ENCODE peak calls at places on chromosomes 7 and 10, in six cellular contexts. One of them, this sample, is unnamed.

GRCh38 chr10:115761166-115761565 is 511.8 kb downstream of the GFRA1 start:
- DNase-seq in mammary epithelial cell: no peak
- DNase-seq in psoas muscle: no peak
- DNase-seq in SJSA1: no peak
- DNase-seq in IMR-90: no peak
- DNase-seq in Panc1: no peak
- DNase-seq in this sample: no peak

GRCh38 chr7:1853619-1854520 is 183.8 kb downstream of the ELFN1 start:
- DNase-seq in mammary epithelial cell: no peak
- DNase-seq in psoas muscle: peak; percentile 44
- DNase-seq in SJSA1: no peak
- DNase-seq in IMR-90: no peak
- DNase-seq in Panc1: no peak
- DNase-seq in this sample: no peak

GRCh38 chr10:72851524-72851923 is 42.0 kb upstream of the OIT3 start:
- DNase-seq in mammary epithelial cell: no peak
- DNase-seq in psoas muscle: no peak
- DNase-seq in SJSA1: no peak
- DNase-seq in IMR-90: no peak
- DNase-seq in Panc1: no peak
- DNase-seq in this sample: no peak

GRCh38 chr7:108328174-108328651 is 128.0 kb downstream of the NRCAM start:
- DNase-seq in mammary epithelial cell: no peak
- DNase-seq in psoas muscle: no peak
- DNase-seq in SJSA1: no peak
- DNase-seq in IMR-90: no peak
- DNase-seq in Panc1: no peak
- DNase-seq in this sample: no peak

GRCh38 chr7:26182706-26183105 is 17.8 kb downstream of the HNRNPA2B1 start:
- DNase-seq in mammary epithelial cell: no peak
- DNase-seq in psoas muscle: no peak
- DNase-seq in SJSA1: no peak
- DNase-seq in IMR-90: no peak
- DNase-seq in Panc1: no peak
- DNase-seq in this sample: no peak

GRCh38 chr10:123611876-123612275 is 54.3 kb upstream of the GPR26 start:
- DNase-seq in mammary epithelial cell: no peak
- DNase-seq in psoas muscle: no peak
- DNase-seq in SJSA1: no peak
- DNase-seq in IMR-90: no peak
- DNase-seq in Panc1: no peak
- DNase-seq in this sample: no peak

GRCh38 chr7:48426966-48427555 is 255.8 kb downstream of the ABCA13 start:
- DNase-seq in mammary epithelial cell: peak; percentile 86
- DNase-seq in psoas muscle: no peak
- DNase-seq in SJSA1: peak; percentile 71
- DNase-seq in IMR-90: peak; percentile 44
- DNase-seq in Panc1: peak; percentile 76
- DNase-seq in this sample: peak; percentile 31

GRCh38 chr7:103134866-103135554 is 13.9 kb downstream of the NAPEPLD start:
- DNase-seq in mammary epithelial cell: no peak
- DNase-seq in psoas muscle: no peak
- DNase-seq in SJSA1: no peak
- DNase-seq in IMR-90: no peak
- DNase-seq in Panc1: no peak
- DNase-seq in this sample: no peak

GRCh38 chr10:43781480-43782361 is 133.0 kb upstream of the ZNF32 start:
- DNase-seq in mammary epithelial cell: no peak
- DNase-seq in psoas muscle: no peak
- DNase-seq in SJSA1: no peak
- DNase-seq in IMR-90: peak; percentile 15
- DNase-seq in Panc1: no peak
- DNase-seq in this sample: no peak

GRCh38 chr10:24465124-24465874 is 256.4 kb downstream of the KIAA1217 start:
- DNase-seq in mammary epithelial cell: peak; percentile 72
- DNase-seq in psoas muscle: no peak
- DNase-seq in SJSA1: peak; percentile 79
- DNase-seq in IMR-90: peak; percentile 91
- DNase-seq in Panc1: no peak
- DNase-seq in this sample: peak; percentile 45

GRCh38 chr10:122363722-122364463 is 10.6 kb upstream of the PLEKHA1 start:
- DNase-seq in mammary epithelial cell: peak; percentile 82
- DNase-seq in psoas muscle: no peak
- DNase-seq in SJSA1: peak; percentile 10
- DNase-seq in IMR-90: no peak
- DNase-seq in Panc1: no peak
- DNase-seq in this sample: no peak

GRCh38 chr7:109763611-109764010 is 1193.9 kb downstream of the DNAJB9 start:
- DNase-seq in mammary epithelial cell: no peak
- DNase-seq in psoas muscle: no peak
- DNase-seq in SJSA1: no peak
- DNase-seq in IMR-90: no peak
- DNase-seq in Panc1: no peak
- DNase-seq in this sample: no peak

GRCh38 chr10:131970946-131971345 is 10.8 kb downstream of the BNIP3 start:
- DNase-seq in mammary epithelial cell: no peak
- DNase-seq in psoas muscle: no peak
- DNase-seq in SJSA1: no peak
- DNase-seq in IMR-90: no peak
- DNase-seq in Panc1: no peak
- DNase-seq in this sample: no peak

GRCh38 chr7:27181795-27182275 is 3.2 kb downstream of the HOXA11 start:
- DNase-seq in mammary epithelial cell: no peak
- DNase-seq in psoas muscle: no peak
- DNase-seq in SJSA1: no peak
- DNase-seq in IMR-90: no peak
- DNase-seq in Panc1: no peak
- DNase-seq in this sample: no peak

GRCh38 chr7:1919539-1920265 is 249.6 kb downstream of the ELFN1 start:
- DNase-seq in mammary epithelial cell: no peak
- DNase-seq in psoas muscle: peak; percentile 78
- DNase-seq in SJSA1: no peak
- DNase-seq in IMR-90: peak; percentile 26
- DNase-seq in Panc1: no peak
- DNase-seq in this sample: no peak

GRCh38 chr10:62076872-62077271 is 175.4 kb downstream of the ARID5B start:
- DNase-seq in mammary epithelial cell: peak; percentile 89
- DNase-seq in psoas muscle: no peak
- DNase-seq in SJSA1: peak; percentile 59
- DNase-seq in IMR-90: peak; percentile 91
- DNase-seq in Panc1: peak; percentile 81
- DNase-seq in this sample: no peak

GRCh38 chr10:79229081-79229541 is 118.2 kb upstream of the PPIF start:
- DNase-seq in mammary epithelial cell: peak; percentile 72
- DNase-seq in psoas muscle: no peak
- DNase-seq in SJSA1: no peak
- DNase-seq in IMR-90: no peak
- DNase-seq in Panc1: no peak
- DNase-seq in this sample: no peak

DNA sequence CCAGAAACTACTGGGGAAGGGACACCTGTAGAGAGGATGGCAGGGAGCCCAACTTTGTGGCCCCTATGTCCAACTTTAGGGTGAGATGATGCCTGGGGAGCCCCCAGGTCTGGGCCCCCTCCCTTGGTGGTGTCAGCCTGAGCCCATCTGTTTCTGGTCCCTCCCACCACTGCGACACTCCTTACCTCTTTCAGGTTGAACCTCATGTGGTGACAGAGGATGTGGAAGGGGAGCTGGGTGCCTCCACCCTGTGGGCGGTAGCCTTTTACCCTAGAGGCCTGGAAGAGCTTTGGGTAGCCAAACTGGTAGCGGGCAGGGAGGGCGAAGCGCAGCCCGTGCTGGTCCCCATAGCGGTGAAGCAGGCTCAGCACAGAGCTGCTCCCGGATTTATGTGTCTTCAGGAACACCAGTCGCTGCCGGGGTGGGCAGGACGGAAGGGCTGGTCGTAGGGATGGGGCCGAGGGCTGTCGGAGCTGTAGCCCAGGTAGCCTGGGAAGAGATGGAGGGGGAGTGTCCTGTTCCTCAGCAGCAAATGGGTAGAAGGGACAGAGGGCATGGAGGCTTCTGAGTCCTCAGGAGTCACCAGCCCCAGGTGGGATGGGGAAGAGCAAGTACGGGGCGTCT is 2.0 kb downstream of the GAL3ST4 start:
- DNase-seq in mammary epithelial cell: no peak
- DNase-seq in psoas muscle: peak; percentile 48
- DNase-seq in SJSA1: no peak
- DNase-seq in IMR-90: no peak
- DNase-seq in Panc1: no peak
- DNase-seq in this sample: no peak
- H3K4me3 ChIP-seq in mammary epithelial cell: no peak overlapping the region
- H3K4me3 ChIP-seq in psoas muscle: no peak overlapping the region
- H3K4me3 ChIP-seq in SJSA1: no peak overlapping the region
- H3K4me3 ChIP-seq in IMR-90: no peak overlapping the region
- H3K4me3 ChIP-seq in Panc1: no peak overlapping the region
- H3K4me3 ChIP-seq in this sample: no peak overlapping the region

DNA sequence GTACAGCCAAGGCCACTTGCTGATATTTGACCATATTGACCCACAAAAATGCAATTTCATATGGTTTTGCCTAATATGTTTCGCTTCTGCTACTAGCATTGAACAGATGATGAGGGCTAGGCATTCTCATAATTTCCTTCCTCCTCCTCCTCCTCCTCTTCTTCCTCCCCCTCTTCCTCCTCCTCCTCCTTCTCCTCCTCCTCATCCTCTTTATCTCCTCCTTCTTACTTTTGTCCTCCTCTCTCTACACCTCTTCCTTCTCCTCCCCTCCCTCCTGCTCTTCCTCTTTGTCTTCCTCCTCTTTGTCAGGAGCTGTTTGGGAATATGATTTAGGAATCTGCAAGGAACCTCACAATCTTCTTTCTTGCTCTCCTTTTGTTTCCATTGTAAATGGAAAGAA is 133.9 kb upstream of the CELF2 start:
- DNase-seq in mammary epithelial cell: no peak
- DNase-seq in psoas muscle: no peak
- DNase-seq in SJSA1: no peak
- DNase-seq in IMR-90: no peak
- DNase-seq in Panc1: no peak
- DNase-seq in this sample: no peak
- H3K4me1 ChIP-seq in mammary epithelial cell: no peaks in the 10 kb centered on the region
- H3K4me1 ChIP-seq in psoas muscle: peaks cover 7% of the 10 kb centered on the region
- H3K4me1 ChIP-seq in SJSA1: no peaks in the 10 kb centered on the region
- H3K4me1 ChIP-seq in IMR-90: no peaks in the 10 kb centered on the region
- H3K4me1 ChIP-seq in Panc1: no peaks in the 10 kb centered on the region
- H3K4me1 ChIP-seq in this sample: no peaks in the 10 kb centered on the region

GRCh38 chr7:78770422-78771410 is 682.8 kb downstream of the MAGI2 start:
- DNase-seq in mammary epithelial cell: no peak
- DNase-seq in psoas muscle: no peak
- DNase-seq in SJSA1: no peak
- DNase-seq in IMR-90: peak; percentile 71
- DNase-seq in Panc1: no peak
- DNase-seq in this sample: no peak
- H3K4me3 ChIP-seq in mammary epithelial cell: no peak overlapping the region
- H3K4me3 ChIP-seq in psoas muscle: peak overlapping the region; percentile 68
- H3K4me3 ChIP-seq in SJSA1: no peak overlapping the region
- H3K4me3 ChIP-seq in IMR-90: peak overlapping the region; percentile 30
- H3K4me3 ChIP-seq in Panc1: peak overlapping the region; percentile 28
- H3K4me3 ChIP-seq in this sample: no peak overlapping the region

DNA sequence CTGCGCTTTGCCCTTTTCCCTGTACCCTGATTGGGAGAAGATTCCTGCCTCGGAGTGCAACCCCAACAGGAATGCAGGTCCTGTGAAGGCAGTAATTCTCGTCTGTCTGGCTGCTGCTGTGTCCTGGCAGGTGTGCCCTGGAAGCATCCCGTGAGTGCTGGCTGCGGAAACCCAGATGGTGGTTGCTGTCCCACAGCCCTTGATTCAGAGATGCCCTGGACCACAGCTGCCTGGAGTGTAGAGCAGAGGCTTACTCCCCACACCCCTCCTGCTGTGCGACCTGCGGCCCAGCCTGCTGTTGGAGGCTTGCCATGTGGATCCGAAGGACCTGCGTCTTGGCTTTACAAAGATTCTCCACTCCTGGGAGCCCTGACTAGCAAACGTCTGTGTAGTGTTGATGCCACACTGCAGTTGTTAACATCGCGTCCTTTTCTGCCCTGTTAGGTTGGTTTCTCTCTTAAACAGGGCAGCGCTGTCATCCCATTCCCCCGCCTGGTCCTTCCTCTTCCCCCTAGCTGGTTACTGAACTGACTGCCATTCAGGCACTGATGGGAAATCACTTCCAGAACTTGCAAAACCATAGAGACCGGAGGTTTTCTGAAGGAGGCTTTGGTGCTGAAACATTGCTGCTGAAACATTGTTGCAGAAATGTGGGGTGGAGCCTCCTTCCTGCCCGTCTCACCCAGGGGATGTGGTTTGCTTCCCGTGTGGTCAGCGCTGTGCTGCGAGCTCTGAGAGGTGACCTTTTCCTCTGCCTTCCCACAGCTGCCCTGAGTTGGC is 53.3 kb downstream of the DNAJB6 start:
- DNase-seq in mammary epithelial cell: no peak
- DNase-seq in psoas muscle: no peak
- DNase-seq in SJSA1: no peak
- DNase-seq in IMR-90: no peak
- DNase-seq in Panc1: no peak
- DNase-seq in this sample: no peak
- H3K4me1 ChIP-seq in mammary epithelial cell: peaks cover 12% of the 10 kb centered on the region
- H3K4me1 ChIP-seq in psoas muscle: peaks cover 49% of the 10 kb centered on the region
- H3K4me1 ChIP-seq in SJSA1: peaks cover 26% of the 10 kb centered on the region
- H3K4me1 ChIP-seq in IMR-90: peaks cover 1% of the 10 kb centered on the region
- H3K4me1 ChIP-seq in Panc1: peaks cover 8% of the 10 kb centered on the region
- H3K4me1 ChIP-seq in this sample: no peaks in the 10 kb centered on the region

GRCh38 chr10:69738071-69738470 is 63.6 kb upstream of the COL13A1 start:
- DNase-seq in mammary epithelial cell: no peak
- DNase-seq in psoas muscle: no peak
- DNase-seq in SJSA1: no peak
- DNase-seq in IMR-90: no peak
- DNase-seq in Panc1: no peak
- DNase-seq in this sample: no peak
- H3K4me3 ChIP-seq in mammary epithelial cell: no peak overlapping the region
- H3K4me3 ChIP-seq in psoas muscle: no peak overlapping the region
- H3K4me3 ChIP-seq in SJSA1: no peak overlapping the region
- H3K4me3 ChIP-seq in IMR-90: no peak overlapping the region
- H3K4me3 ChIP-seq in Panc1: no peak overlapping the region
- H3K4me3 ChIP-seq in this sample: no peak overlapping the region

GRCh38 chr10:89480047-89480446 is 55.3 kb downstream of the SLC16A12 start:
- DNase-seq in mammary epithelial cell: no peak
- DNase-seq in psoas muscle: no peak
- DNase-seq in SJSA1: no peak
- DNase-seq in IMR-90: peak; percentile 9
- DNase-seq in Panc1: no peak
- DNase-seq in this sample: no peak
- H3K4me1 ChIP-seq in mammary epithelial cell: peaks cover 42% of the 10 kb centered on the region
- H3K4me1 ChIP-seq in psoas muscle: peaks cover 44% of the 10 kb centered on the region
- H3K4me1 ChIP-seq in SJSA1: peaks cover 56% of the 10 kb centered on the region
- H3K4me1 ChIP-seq in IMR-90: peaks cover 23% of the 10 kb centered on the region
- H3K4me1 ChIP-seq in Panc1: no peaks in the 10 kb centered on the region
- H3K4me1 ChIP-seq in this sample: no peaks in the 10 kb centered on the region

GRCh38 chr7:137880432-137880831 is 33.7 kb upstream of the DGKI start:
- DNase-seq in mammary epithelial cell: peak; percentile 88
- DNase-seq in psoas muscle: no peak
- DNase-seq in SJSA1: no peak
- DNase-seq in IMR-90: peak; percentile 77
- DNase-seq in Panc1: no peak
- DNase-seq in this sample: no peak
- H3K4me3 ChIP-seq in mammary epithelial cell: no peak overlapping the region
- H3K4me3 ChIP-seq in psoas muscle: no peak overlapping the region
- H3K4me3 ChIP-seq in SJSA1: no peak overlapping the region
- H3K4me3 ChIP-seq in IMR-90: no peak overlapping the region
- H3K4me3 ChIP-seq in Panc1: no peak overlapping the region
- H3K4me3 ChIP-seq in this sample: no peak overlapping the region

This sample was measured in colonic mucosa.